ENCODE peak calls at places on chromosomes 6 and 20, in five cellular contexts. K is GM12878, V is SK-N-SH, X is HepG2, C is IMR-90. U is an unnamed sample.

GRCh38 chr6:56445818-56446217 is 196.9 kb downstream of the DST start:
- DNase-seq in K (no peak), V (no peak), X (no peak), C (no peak), U (no peak)

GRCh38 chr20:7608246-7608645 is 332.0 kb downstream of the HAO1 start:
- DNase-seq in K (no peak), V (no peak), X (no peak), C (no peak), U (no peak)

GRCh38 chr6:27668442-27669275 is 195.8 kb upstream of the ZNF184 start:
- DNase-seq in K (no peak), V (peak), X (peak), C (peak), U (peak)

GRCh38 chr6:6614096-6614964 is 25.8 kb downstream of the LY86 start:
- DNase-seq in K (no peak), V (no peak), X (no peak), C (no peak), U (no peak)

GRCh38 chr20:25220021-25220730 is 24.7 kb downstream of the ENTPD6 start:
- DNase-seq in K (no peak), V (peak), X (no peak), C (no peak), U (peak)

GRCh38 chr6:89311853-89312531 is 3.1 kb downstream of the GABRR2 start:
- DNase-seq in K (no peak), V (no peak), X (peak), C (peak), U (no peak)

GRCh38 chr20:43409041-43409913 is 48.4 kb upstream of the SRSF6 start:
- DNase-seq in K (peak), V (peak), X (peak), C (peak), U (peak)

GRCh38 chr20:50572922-50573777 is 63.0 kb downstream of the PTPN1 start:
- DNase-seq in K (no peak), V (peak), X (no peak), C (peak), U (no peak)

GRCh38 chr6:147506704-147507114 is 1.8 kb upstream of the SAMD5 start:
- DNase-seq in K (no peak), V (peak), X (peak), C (peak), U (peak)

GRCh38 chr6:147508073-147508870 is at the start of gene SAMD5:
- DNase-seq in K (no peak), V (peak), X (peak), C (peak), U (peak)

GRCh38 chr6:147508871-147509608 is 550 bp downstream of the SAMD5 start:
- DNase-seq in K (no peak), V (peak), X (no peak), C (no peak), U (peak)

GRCh38 chr6:147509900-147510299 is 1.4 kb downstream of the SAMD5 start:
- DNase-seq in K (no peak), V (no peak), X (peak), C (no peak), U (no peak)

GRCh38 chr6:147507162-147508072 is 1.1 kb upstream of the SAMD5 start:
- DNase-seq in K (no peak), V (peak), X (no peak), C (no peak), U (peak)
- TF ChIP-seq MXI1 in K (no peak), V (no peak), X (no peak), C (no peak), U (no peak)

GRCh38 chr6:149860834-149861602 is 3.1 kb downstream of the LRP11 start:
- DNase-seq in K (no peak), V (no peak), X (peak), C (no peak), U (no peak)
- TF ChIP-seq MXI1 in K (no peak), V (no peak), X (peak), C (no peak), U (no peak)

DNA sequence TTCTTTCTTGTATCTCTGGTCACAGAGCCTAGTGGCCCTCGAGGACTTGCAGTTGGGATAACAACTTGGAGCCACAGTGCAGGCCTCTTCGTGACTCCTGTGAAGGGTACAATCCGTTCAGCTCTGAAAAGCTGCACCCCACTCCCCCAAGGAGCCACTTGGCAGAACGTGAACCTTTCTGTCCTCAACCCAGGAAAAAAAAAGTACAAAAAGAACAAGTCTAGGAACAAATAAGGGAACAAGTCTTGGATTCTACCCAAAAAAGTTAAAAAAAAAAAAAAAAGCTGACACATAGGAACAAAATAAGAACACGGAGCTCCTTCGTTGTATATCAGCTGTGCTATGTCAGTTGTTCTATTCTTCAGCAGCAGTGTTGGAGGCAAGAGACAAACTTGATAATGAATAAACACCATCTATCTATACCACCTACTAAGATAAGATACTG is 77.9 kb upstream of the TULP1 start:
- DNase-seq in K (no peak), V (no peak), X (no peak), C (no peak), U (no peak)
- TF ChIP-seq MXI1 in K (no peak), V (no peak), X (no peak), C (no peak), U (no peak)

DNA sequence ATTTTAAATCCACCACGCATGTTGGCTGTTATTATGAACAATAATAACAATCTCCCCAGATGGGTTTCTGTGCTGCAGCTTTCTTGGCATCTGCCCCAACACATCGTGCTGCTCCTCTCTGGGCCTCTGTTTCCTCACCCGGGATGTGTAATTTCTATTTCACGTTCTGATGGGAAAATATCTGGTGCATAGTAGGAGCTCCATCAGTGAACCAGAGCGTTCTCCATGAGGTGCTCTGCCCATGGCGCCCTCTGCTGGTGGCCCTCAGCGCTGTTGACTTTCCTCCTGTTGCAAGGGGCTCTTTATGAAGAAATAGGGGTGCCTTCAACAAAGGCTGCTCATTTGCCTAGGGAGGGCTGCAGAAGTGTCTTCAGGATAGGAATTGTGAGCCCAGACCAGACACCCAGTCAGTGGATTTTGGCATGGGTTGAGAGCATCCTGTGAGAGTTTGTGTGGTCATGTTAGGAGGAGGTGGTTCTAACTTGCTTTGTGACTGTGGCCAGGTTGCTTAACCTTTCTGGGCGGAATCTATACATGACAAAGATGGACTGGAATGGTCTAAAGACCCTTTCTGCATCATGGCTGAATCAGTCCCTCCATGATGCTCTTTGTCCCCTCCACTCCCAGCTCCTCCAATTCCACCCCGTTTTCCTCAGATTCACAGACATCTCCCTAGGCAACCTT is 8.1 kb downstream of the SCRT2 start:
- DNase-seq in K (no peak), V (peak), X (peak), C (peak), U (peak)
- TF ChIP-seq MXI1 in K (no peak), V (no peak), X (no peak), C (no peak), U (no peak)

DNA sequence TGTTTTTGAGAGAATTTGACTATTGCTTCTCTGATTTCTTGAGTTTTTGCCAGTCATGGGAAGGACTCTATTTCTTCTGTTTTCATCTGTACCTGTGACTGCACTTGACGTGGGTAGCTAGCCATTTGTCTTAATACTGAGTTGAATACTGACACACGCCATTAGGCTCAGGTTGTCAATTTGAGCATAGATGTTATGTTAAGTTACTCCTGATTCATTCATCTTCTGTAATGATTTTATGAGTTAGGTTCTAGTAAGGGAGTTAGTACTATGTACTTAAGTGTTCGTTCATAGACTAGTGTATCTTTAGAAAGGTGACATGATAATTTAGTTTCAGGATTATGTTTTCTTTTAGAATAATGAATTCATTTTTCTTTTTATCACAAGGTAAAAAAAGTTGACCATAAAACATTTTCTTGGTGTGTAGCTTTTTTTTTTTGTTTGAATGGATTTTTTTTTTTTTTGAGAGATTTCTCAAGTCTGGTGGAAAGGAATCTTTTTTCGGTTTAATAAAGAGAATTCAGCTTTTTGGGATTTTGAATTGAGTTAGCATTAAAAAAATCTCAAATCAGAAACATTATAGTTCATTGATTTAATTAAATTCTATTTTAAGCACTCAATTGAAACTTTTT is 1.7 kb downstream of the AFDN start:
- DNase-seq in K (no peak), V (no peak), X (no peak), C (no peak), U (no peak)
- TF ChIP-seq MXI1 in K (no peak), V (no peak), X (no peak), C (no peak), U (no peak)

DNA sequence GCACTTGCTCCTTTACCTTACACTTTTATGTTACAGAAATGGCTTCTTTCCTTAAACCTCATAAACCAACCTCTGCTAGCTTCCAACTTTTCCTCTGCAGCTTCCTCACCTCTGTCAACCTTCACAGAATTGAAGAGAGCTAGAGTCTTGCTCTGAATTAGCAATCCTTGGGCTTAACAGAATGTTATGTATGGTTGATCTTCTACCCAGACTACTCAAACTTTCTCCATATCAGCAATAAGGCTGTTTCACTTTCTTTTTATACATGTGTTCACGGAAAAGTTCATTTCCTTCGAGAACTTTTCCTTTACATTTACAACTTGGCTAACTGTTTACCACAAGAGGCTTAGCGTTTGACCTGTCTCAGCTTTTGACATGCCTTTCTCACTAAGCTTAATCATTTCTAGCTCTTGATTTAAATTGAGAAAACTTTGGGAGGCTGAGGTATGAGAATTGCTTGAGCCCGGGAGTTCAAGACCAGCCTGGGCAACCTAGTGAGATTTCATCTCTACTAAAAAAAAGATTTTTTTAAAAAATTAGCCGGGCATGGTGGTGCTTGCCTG is 207.3 kb downstream of the BMP7 start:
- DNase-seq in K (no peak), V (no peak), X (no peak), C (no peak), U (no peak)
- TF ChIP-seq MXI1 in K (no peak), V (no peak), X (no peak), C (no peak), U (no peak)

GRCh38 chr6:13407709-13408695 is 79.4 kb downstream of the GFOD1 start:
- DNase-seq in K (no peak), V (no peak), X (peak), C (peak), U (peak)
- TF ChIP-seq MXI1 in K (no peak), V (no peak), X (no peak), C (no peak), U (no peak)

DNA sequence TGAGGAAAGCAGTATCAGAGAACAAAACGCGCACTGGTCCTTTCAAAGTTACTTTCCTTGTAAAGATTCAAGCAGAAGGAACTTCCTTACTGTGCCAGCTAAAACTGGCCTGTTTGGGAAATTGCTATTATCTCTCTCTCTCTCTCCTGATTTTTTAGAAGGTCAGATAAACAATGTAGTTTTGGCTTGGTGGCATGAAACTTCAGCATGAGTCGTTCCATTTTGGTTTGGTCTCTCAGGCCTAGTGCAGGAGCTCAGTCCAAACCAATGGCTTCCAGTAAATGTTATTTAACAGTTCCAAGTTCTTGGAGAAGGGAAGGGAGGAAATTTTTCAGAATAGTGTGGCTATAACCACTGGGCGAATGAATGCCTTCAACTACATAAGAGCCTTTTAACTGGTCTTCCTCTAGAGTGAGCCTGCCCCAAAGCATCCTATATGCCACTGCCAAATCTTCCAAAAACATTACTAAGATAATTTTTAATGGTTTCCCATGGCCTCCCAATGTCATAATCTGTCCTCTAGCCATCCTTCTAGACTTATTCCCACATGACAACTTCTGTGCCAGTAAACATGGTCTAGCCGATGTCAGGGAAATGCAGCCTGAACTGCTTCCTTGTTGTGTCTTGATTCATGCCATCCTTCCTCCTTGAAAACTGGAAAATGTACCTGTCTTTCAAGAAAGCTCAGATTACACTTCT is 9.1 kb upstream of the SNX9 start:
- DNase-seq in K (no peak), V (no peak), X (no peak), C (peak), U (no peak)
- TF ChIP-seq MXI1 in K (no peak), V (no peak), X (no peak), C (no peak), U (no peak)

U was measured in K562.